ENCODE peak calls at places on chromosomes 16 and 17, in four cellular contexts. E is prostate gland, T is tibial artery, Q is heart left ventricle. G is an unnamed sample.

GRCh38 chr16:82344157-82344556 is 174.1 kb upstream of the MPHOSPH6 start:
- DNase-seq in E (peak), Q (no peak), T (no peak), G (no peak)

GRCh38 chr17:27743288-27743885 is 56.9 kb downstream of the NOS2 start:
- DNase-seq in E (no peak), Q (no peak), T (no peak), G (no peak)

GRCh38 chr16:58378401-58378800 is 13.9 kb upstream of the GINS3 start:
- DNase-seq in T (no peak), E (no peak), Q (no peak), G (no peak)

GRCh38 chr17:66165537-66166123 is 26.3 kb downstream of the CEP112 start:
- DNase-seq in E (peak), T (no peak), Q (no peak), G (no peak)

GRCh38 chr16:56257260-56257659 is 66.0 kb downstream of the GNAO1 start:
- DNase-seq in E (no peak), Q (peak), T (peak), G (no peak)

GRCh38 chr17:77478899-77479298 is 338.1 kb downstream of the SEC14L1 start:
- DNase-seq in E (peak), T (no peak), Q (no peak), G (no peak)

GRCh38 chr16:61836804-61837398 is 199.3 kb downstream of the CDH8 start:
- DNase-seq in Q (no peak), E (no peak), T (no peak), G (no peak)

GRCh38 chr16:57577691-57578224 is 35.3 kb downstream of the ADGRG5 start:
- DNase-seq in E (no peak), Q (no peak), T (no peak), G (no peak)

GRCh38 chr16:1407749-1408148 is 6.8 kb downstream of the UNKL start:
- DNase-seq in Q (no peak), T (no peak), E (no peak), G (no peak)

DNA sequence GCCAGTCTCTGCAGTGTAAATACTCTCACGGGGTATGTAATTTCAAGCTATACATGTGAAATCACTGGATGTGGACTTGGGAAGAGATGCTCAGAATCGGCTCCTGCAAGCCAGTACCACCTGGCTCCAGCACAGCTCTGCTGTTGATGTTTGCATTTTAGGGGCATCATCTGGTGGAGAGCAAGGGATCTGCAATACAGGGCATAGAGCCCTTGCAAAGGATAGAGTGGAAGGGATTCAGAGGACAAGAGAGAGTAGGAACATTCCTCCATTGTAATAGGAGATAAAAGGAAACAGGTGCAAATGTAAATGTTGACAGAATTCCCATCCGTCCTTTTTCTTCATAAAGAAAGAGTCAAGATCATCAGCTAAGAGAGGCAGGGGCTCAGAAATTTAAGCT is 184.1 kb downstream of the PMP22 start:
- DNase-seq in E (no peak), Q (no peak), T (no peak), G (no peak)
- TF ChIP-seq CTCF in E (no peak), Q (no peak), T (no peak), G (no peak)

GRCh38 chr16:29198231-29198630 is 208.3 kb downstream of the NPIPB11 start:
- DNase-seq in Q (peak), E (no peak), T (peak), G (no peak)

GRCh38 chr16:29192329-29193247 is 207.7 kb downstream of the LAT start:
- DNase-seq in E (no peak), Q (peak), T (peak), G (peak)
- TF ChIP-seq CTCF in E (no peak), Q (no peak), T (no peak), G (no peak)

GRCh38 chr16:8572919-8573724 is 17.2 kb downstream of the TMEM114 start:
- DNase-seq in E (no peak), Q (no peak), T (no peak), G (no peak)
- TF ChIP-seq CTCF in E (peak), Q (peak), T (no peak), G (no peak)

GRCh38 chr16:50632927-50633800 is 47.9 kb downstream of the SNX20 start:
- DNase-seq in Q (no peak), E (no peak), T (no peak), G (no peak)
- TF ChIP-seq CTCF in Q (no peak), E (no peak), T (no peak), G (no peak)

GRCh38 chr17:82702161-82702932 is 3.8 kb upstream of the RAB40B start:
- DNase-seq in E (peak), T (no peak), Q (no peak), G (no peak)
- TF ChIP-seq CTCF in E (no peak), T (no peak), Q (no peak), G (no peak)

GRCh38 chr17:81509048-81509686 is 3.4 kb downstream of the ACTG1 start:
- DNase-seq in Q (no peak), E (no peak), T (no peak), G (no peak)
- TF ChIP-seq CTCF in Q (no peak), E (no peak), T (no peak), G (no peak)

GRCh38 chr16:29757950-29758466 is 12.2 kb upstream of the C16orf54 start:
- DNase-seq in Q (no peak), E (no peak), T (no peak), G (no peak)
- TF ChIP-seq CTCF in Q (no peak), E (no peak), T (no peak), G (no peak)

GRCh38 chr17:82014432-82014831 is 8.2 kb downstream of the CENPX start:
- DNase-seq in E (no peak), Q (no peak), T (no peak), G (no peak)
- TF ChIP-seq CTCF in E (no peak), Q (no peak), T (no peak), G (no peak)

GRCh38 chr17:64773836-64774761 is 112.0 kb upstream of the SMURF2 start:
- DNase-seq in E (peak), T (no peak), Q (peak), G (no peak)
- TF ChIP-seq CTCF in E (no peak), T (no peak), Q (peak), G (no peak)

GRCh38 chr17:14940112-14940945 is 324.8 kb downstream of the PMP22 start:
- DNase-seq in Q (no peak), E (no peak), T (peak), G (no peak)

GRCh38 chr17:14940946-14941280 is 324.2 kb downstream of the PMP22 start:
- DNase-seq in Q (no peak), E (no peak), T (no peak), G (no peak)

GRCh38 chr17:14933676-14934075 is 331.4 kb downstream of the PMP22 start:
- DNase-seq in T (no peak), E (no peak), Q (no peak), G (no peak)

DNA sequence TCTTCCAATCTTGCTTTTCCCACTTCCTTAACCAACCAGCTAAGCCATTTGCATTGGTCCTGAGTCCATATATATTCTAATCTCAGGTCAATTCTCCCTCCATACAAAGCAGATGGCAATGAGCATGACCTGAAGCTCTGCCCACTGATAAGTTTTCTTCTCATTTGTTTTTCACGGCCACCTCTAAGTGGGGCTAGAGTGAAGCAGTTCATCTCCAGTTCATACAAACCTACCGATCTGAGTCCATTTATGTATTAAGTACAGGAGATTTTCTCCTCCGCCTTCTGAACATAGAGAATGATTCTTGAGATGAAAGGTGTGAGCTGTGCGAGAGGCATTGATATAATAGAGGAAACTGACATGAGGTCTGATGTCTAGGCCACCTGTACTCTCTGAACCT is 330.0 kb downstream of the PMP22 start:
- DNase-seq in E (no peak), Q (no peak), T (no peak), G (no peak)
- TF ChIP-seq CTCF in E (no peak), Q (no peak), T (no peak), G (no peak)

G was measured in activated B cell treated with CpG ODN at 0.5 μM for 24 hours.